ENCODE peak calls at places on chromosomes 13 and 19, in seven cellular contexts. One of them, this sample, is unnamed.

GRCh38 chr13:52845334-52845761 is 3.1 kb downstream of the PCDH8 start:
- DNase-seq in esophagus muscularis mucosa: no peak
- DNase-seq in erythroblast: peak; percentile 4
- DNase-seq in A549: no peak
- DNase-seq in NCI-H1436: peak; percentile 18
- DNase-seq in iPS-NIHi11: peak; percentile 46
- DNase-seq in GM03348: no peak
- DNase-seq in this sample: peak; percentile 61

GRCh38 chr13:106533101-106533939 is 2.1 kb downstream of the EFNB2 start:
- DNase-seq in NCI-H1436: peak; percentile 51
- DNase-seq in A549: peak; percentile 43
- DNase-seq in iPS-NIHi11: peak; percentile 62
- DNase-seq in esophagus muscularis mucosa: no peak
- DNase-seq in GM03348: peak; percentile 90
- DNase-seq in erythroblast: peak; percentile 55
- DNase-seq in this sample: peak; percentile 79

GRCh38 chr19:3365093-3365446 is 1.3 kb upstream of the NFIC start:
- DNase-seq in erythroblast: no peak
- DNase-seq in NCI-H1436: no peak
- DNase-seq in A549: no peak
- DNase-seq in GM03348: no peak
- DNase-seq in iPS-NIHi11: no peak
- DNase-seq in esophagus muscularis mucosa: no peak
- DNase-seq in this sample: no peak

GRCh38 chr19:8361921-8362793 is 1.8 kb upstream of the ANGPTL4 start:
- DNase-seq in A549: peak; percentile 76
- DNase-seq in NCI-H1436: no peak
- DNase-seq in GM03348: peak; percentile 93
- DNase-seq in iPS-NIHi11: peak; percentile 67
- DNase-seq in esophagus muscularis mucosa: peak; percentile 98
- DNase-seq in erythroblast: peak; percentile 73
- DNase-seq in this sample: no peak

GRCh38 chr19:16141043-16141442 is 2.4 kb upstream of the HSH2D start:
- DNase-seq in iPS-NIHi11: no peak
- DNase-seq in erythroblast: peak; percentile 16
- DNase-seq in A549: no peak
- DNase-seq in NCI-H1436: no peak
- DNase-seq in esophagus muscularis mucosa: no peak
- DNase-seq in GM03348: no peak
- DNase-seq in this sample: no peak

GRCh38 chr13:114124486-114124885 is 7.9 kb downstream of the RASA3 start:
- DNase-seq in GM03348: no peak
- DNase-seq in NCI-H1436: no peak
- DNase-seq in A549: no peak
- DNase-seq in esophagus muscularis mucosa: no peak
- DNase-seq in iPS-NIHi11: no peak
- DNase-seq in erythroblast: no peak
- DNase-seq in this sample: no peak

GRCh38 chr19:46426506-46427162 is 2.1 kb downstream of the PNMA8C start:
- DNase-seq in iPS-NIHi11: peak; percentile 90
- DNase-seq in esophagus muscularis mucosa: no peak
- DNase-seq in A549: peak; percentile 95
- DNase-seq in GM03348: peak; percentile 96
- DNase-seq in erythroblast: peak; percentile 32
- DNase-seq in NCI-H1436: peak; percentile 86
- DNase-seq in this sample: peak; percentile 85

GRCh38 chr19:3440082-3440481 is 40.2 kb downstream of the SMIM24 start:
- DNase-seq in iPS-NIHi11: peak; percentile 76
- DNase-seq in esophagus muscularis mucosa: no peak
- DNase-seq in erythroblast: peak; percentile 76
- DNase-seq in GM03348: peak; percentile 57
- DNase-seq in A549: peak; percentile 63
- DNase-seq in NCI-H1436: no peak
- DNase-seq in this sample: peak; percentile 81

GRCh38 chr19:7450243-7451223 is 38.3 kb downstream of the PEX11G start:
- DNase-seq in iPS-NIHi11: no peak
- DNase-seq in esophagus muscularis mucosa: peak; percentile 98
- DNase-seq in GM03348: no peak
- DNase-seq in A549: no peak
- DNase-seq in erythroblast: no peak
- DNase-seq in NCI-H1436: no peak
- DNase-seq in this sample: peak; percentile 59

GRCh38 chr19:16608290-16608704 is 19.7 kb downstream of the MED26 start:
- DNase-seq in erythroblast: peak; percentile 43
- DNase-seq in NCI-H1436: no peak
- DNase-seq in A549: no peak
- DNase-seq in iPS-NIHi11: no peak
- DNase-seq in esophagus muscularis mucosa: no peak
- DNase-seq in GM03348: peak; percentile 87
- DNase-seq in this sample: no peak

GRCh38 chr19:7857727-7858701 is 16.2 kb downstream of the PRR36 start:
- DNase-seq in A549: no peak
- DNase-seq in GM03348: no peak
- DNase-seq in NCI-H1436: peak; percentile 86
- DNase-seq in erythroblast: peak; percentile 49
- DNase-seq in iPS-NIHi11: peak; percentile 82
- DNase-seq in esophagus muscularis mucosa: no peak
- DNase-seq in this sample: peak; percentile 94

This sample was measured in H9.